ENCODE peak calls at places on chromosomes 3 and 15, in seven cellular contexts. One of them, this sample, is unnamed.

GRCh38 chr3:52242039-52242438 is 3.1 kb upstream of the TWF2 start:
- DNase-seq in HTR-8/SVneo: no peak
- DNase-seq in HEK293T: no peak
- DNase-seq in mucosa of gallbladder: no peak
- DNase-seq in stimulated activated naive CD4-positive, alpha-beta T cell: no peak
- DNase-seq in GM23338: no peak
- DNase-seq in astrocyte: no peak
- DNase-seq in this sample: no peak

GRCh38 chr3:184691397-184692131 is 20.3 kb downstream of the MAGEF1 start:
- DNase-seq in HTR-8/SVneo: no peak
- DNase-seq in HEK293T: no peak
- DNase-seq in mucosa of gallbladder: no peak
- DNase-seq in stimulated activated naive CD4-positive, alpha-beta T cell: no peak
- DNase-seq in GM23338: no peak
- DNase-seq in astrocyte: no peak
- DNase-seq in this sample: no peak

GRCh38 chr3:141530133-141530768 is 43.4 kb downstream of the RASA2 start:
- DNase-seq in HTR-8/SVneo: no peak
- DNase-seq in HEK293T: no peak
- DNase-seq in mucosa of gallbladder: no peak
- DNase-seq in stimulated activated naive CD4-positive, alpha-beta T cell: peak; percentile 68
- DNase-seq in GM23338: no peak
- DNase-seq in astrocyte: peak; percentile 50
- DNase-seq in this sample: no peak

GRCh38 chr15:69523010-69524001 is 70.7 kb downstream of the RPLP1 start:
- DNase-seq in HTR-8/SVneo: peak; percentile 81
- DNase-seq in HEK293T: peak; percentile 72
- DNase-seq in mucosa of gallbladder: peak; percentile 73
- DNase-seq in stimulated activated naive CD4-positive, alpha-beta T cell: peak; percentile 51
- DNase-seq in GM23338: peak; percentile 91
- DNase-seq in astrocyte: peak; percentile 46
- DNase-seq in this sample: peak; percentile 36

GRCh38 chr15:48267766-48268165 is 61.7 kb downstream of the SLC12A1 start:
- DNase-seq in HTR-8/SVneo: no peak
- DNase-seq in HEK293T: no peak
- DNase-seq in mucosa of gallbladder: no peak
- DNase-seq in stimulated activated naive CD4-positive, alpha-beta T cell: no peak
- DNase-seq in GM23338: no peak
- DNase-seq in astrocyte: no peak
- DNase-seq in this sample: no peak

GRCh38 chr15:93289951-93290350 is 200.9 kb upstream of the RGMA start:
- DNase-seq in HTR-8/SVneo: no peak
- DNase-seq in HEK293T: no peak
- DNase-seq in mucosa of gallbladder: no peak
- DNase-seq in stimulated activated naive CD4-positive, alpha-beta T cell: no peak
- DNase-seq in GM23338: no peak
- DNase-seq in astrocyte: no peak
- DNase-seq in this sample: no peak

GRCh38 chr3:72338082-72338941 is 509.9 kb downstream of the SHQ1 start:
- DNase-seq in HTR-8/SVneo: no peak
- DNase-seq in HEK293T: no peak
- DNase-seq in mucosa of gallbladder: no peak
- DNase-seq in stimulated activated naive CD4-positive, alpha-beta T cell: no peak
- DNase-seq in GM23338: no peak
- DNase-seq in astrocyte: peak; percentile 52
- DNase-seq in this sample: peak; percentile 12

GRCh38 chr3:32334675-32335074 is 57.0 kb upstream of the CMTM7 start:
- DNase-seq in HTR-8/SVneo: no peak
- DNase-seq in HEK293T: peak; percentile 49
- DNase-seq in mucosa of gallbladder: no peak
- DNase-seq in stimulated activated naive CD4-positive, alpha-beta T cell: peak; percentile 65
- DNase-seq in GM23338: peak; percentile 51
- DNase-seq in astrocyte: no peak
- DNase-seq in this sample: no peak

GRCh38 chr3:13130464-13131193 is 57.4 kb upstream of the IQSEC1 start:
- DNase-seq in HTR-8/SVneo: no peak
- DNase-seq in HEK293T: no peak
- DNase-seq in mucosa of gallbladder: no peak
- DNase-seq in stimulated activated naive CD4-positive, alpha-beta T cell: no peak
- DNase-seq in GM23338: no peak
- DNase-seq in astrocyte: no peak
- DNase-seq in this sample: no peak

GRCh38 chr3:46484911-46485696 is 12.7 kb upstream of the RTP3 start:
- DNase-seq in HTR-8/SVneo: no peak
- DNase-seq in HEK293T: no peak
- DNase-seq in mucosa of gallbladder: peak; percentile 16
- DNase-seq in stimulated activated naive CD4-positive, alpha-beta T cell: no peak
- DNase-seq in GM23338: no peak
- DNase-seq in astrocyte: no peak
- DNase-seq in this sample: no peak

GRCh38 chr3:141104151-141104741 is 53.1 kb downstream of the SPSB4 start:
- DNase-seq in HTR-8/SVneo: no peak
- DNase-seq in HEK293T: no peak
- DNase-seq in mucosa of gallbladder: no peak
- DNase-seq in stimulated activated naive CD4-positive, alpha-beta T cell: no peak
- DNase-seq in GM23338: no peak
- DNase-seq in astrocyte: no peak
- DNase-seq in this sample: no peak

GRCh38 chr3:128084675-128085021 is 32.4 kb downstream of the SEC61A1 start:
- DNase-seq in HTR-8/SVneo: no peak
- DNase-seq in HEK293T: no peak
- DNase-seq in mucosa of gallbladder: no peak
- DNase-seq in stimulated activated naive CD4-positive, alpha-beta T cell: no peak
- DNase-seq in GM23338: no peak
- DNase-seq in astrocyte: no peak
- DNase-seq in this sample: no peak

GRCh38 chr3:52021869-52022268 is 26.2 kb upstream of the RPL29 start:
- DNase-seq in HTR-8/SVneo: no peak
- DNase-seq in HEK293T: no peak
- DNase-seq in mucosa of gallbladder: no peak
- DNase-seq in stimulated activated naive CD4-positive, alpha-beta T cell: no peak
- DNase-seq in GM23338: no peak
- DNase-seq in astrocyte: no peak
- DNase-seq in this sample: no peak

GRCh38 chr3:79184226-79184625 is 583.6 kb downstream of the ROBO1 start:
- DNase-seq in HTR-8/SVneo: no peak
- DNase-seq in HEK293T: no peak
- DNase-seq in mucosa of gallbladder: no peak
- DNase-seq in stimulated activated naive CD4-positive, alpha-beta T cell: no peak
- DNase-seq in GM23338: no peak
- DNase-seq in astrocyte: no peak
- DNase-seq in this sample: no peak

GRCh38 chr3:26132942-26133341 is 343.1 kb downstream of the OXSM start:
- DNase-seq in HTR-8/SVneo: no peak
- DNase-seq in HEK293T: no peak
- DNase-seq in mucosa of gallbladder: no peak
- DNase-seq in stimulated activated naive CD4-positive, alpha-beta T cell: no peak
- DNase-seq in GM23338: no peak
- DNase-seq in astrocyte: no peak
- DNase-seq in this sample: no peak

GRCh38 chr15:92683511-92683834 is 27.9 kb upstream of the FAM174B start:
- DNase-seq in HTR-8/SVneo: peak; percentile 25
- DNase-seq in HEK293T: no peak
- DNase-seq in mucosa of gallbladder: peak; percentile 14
- DNase-seq in stimulated activated naive CD4-positive, alpha-beta T cell: no peak
- DNase-seq in GM23338: peak; percentile 91
- DNase-seq in astrocyte: no peak
- DNase-seq in this sample: no peak

GRCh38 chr15:64070965-64071851 is 22.4 kb downstream of the CIAO2A start:
- DNase-seq in HTR-8/SVneo: peak; percentile 55
- DNase-seq in HEK293T: no peak
- DNase-seq in mucosa of gallbladder: peak; percentile 78
- DNase-seq in stimulated activated naive CD4-positive, alpha-beta T cell: no peak
- DNase-seq in GM23338: no peak
- DNase-seq in astrocyte: peak; percentile 80
- DNase-seq in this sample: no peak

GRCh38 chr3:102089904-102090492 is 240.7 kb downstream of the NFKBIZ start:
- DNase-seq in HTR-8/SVneo: peak; percentile 56
- DNase-seq in HEK293T: peak; percentile 63
- DNase-seq in mucosa of gallbladder: no peak
- DNase-seq in stimulated activated naive CD4-positive, alpha-beta T cell: no peak
- DNase-seq in GM23338: no peak
- DNase-seq in astrocyte: peak; percentile 79
- DNase-seq in this sample: no peak

GRCh38 chr3:127547761-127548605 is 42.5 kb downstream of the TPRA1 start:
- DNase-seq in HTR-8/SVneo: peak; percentile 77
- DNase-seq in HEK293T: peak; percentile 87
- DNase-seq in mucosa of gallbladder: peak; percentile 69
- DNase-seq in stimulated activated naive CD4-positive, alpha-beta T cell: peak; percentile 75
- DNase-seq in GM23338: peak; percentile 89
- DNase-seq in astrocyte: peak; percentile 54
- DNase-seq in this sample: peak; percentile 29

GRCh38 chr3:43863966-43864933 is 173.5 kb downstream of the ABHD5 start:
- DNase-seq in HTR-8/SVneo: no peak
- DNase-seq in HEK293T: no peak
- DNase-seq in mucosa of gallbladder: no peak
- DNase-seq in stimulated activated naive CD4-positive, alpha-beta T cell: no peak
- DNase-seq in GM23338: no peak
- DNase-seq in astrocyte: no peak
- DNase-seq in this sample: no peak

GRCh38 chr3:144437989-144438388 is 466.4 kb downstream of the DIPK2A start:
- DNase-seq in HTR-8/SVneo: no peak
- DNase-seq in HEK293T: no peak
- DNase-seq in mucosa of gallbladder: no peak
- DNase-seq in stimulated activated naive CD4-positive, alpha-beta T cell: no peak
- DNase-seq in GM23338: no peak
- DNase-seq in astrocyte: no peak
- DNase-seq in this sample: no peak

GRCh38 chr3:159818399-159818798 is 170.2 kb upstream of the IL12A start:
- DNase-seq in HTR-8/SVneo: no peak
- DNase-seq in HEK293T: no peak
- DNase-seq in mucosa of gallbladder: no peak
- DNase-seq in stimulated activated naive CD4-positive, alpha-beta T cell: no peak
- DNase-seq in GM23338: peak; percentile 70
- DNase-seq in astrocyte: no peak
- DNase-seq in this sample: no peak

GRCh38 chr3:107985496-107985895 is 105.3 kb downstream of the CD47 start:
- DNase-seq in HTR-8/SVneo: no peak
- DNase-seq in HEK293T: no peak
- DNase-seq in mucosa of gallbladder: no peak
- DNase-seq in stimulated activated naive CD4-positive, alpha-beta T cell: no peak
- DNase-seq in GM23338: no peak
- DNase-seq in astrocyte: no peak
- DNase-seq in this sample: no peak

GRCh38 chr3:183807329-183807728 is 18.0 kb downstream of the MAP6D1 start:
- DNase-seq in HTR-8/SVneo: no peak
- DNase-seq in HEK293T: no peak
- DNase-seq in mucosa of gallbladder: no peak
- DNase-seq in stimulated activated naive CD4-positive, alpha-beta T cell: no peak
- DNase-seq in GM23338: no peak
- DNase-seq in astrocyte: no peak
- DNase-seq in this sample: no peak

GRCh38 chr3:148943531-148944200 is 47.7 kb upstream of the GYG1 start:
- DNase-seq in HTR-8/SVneo: peak; percentile 86
- DNase-seq in HEK293T: peak; percentile 63
- DNase-seq in mucosa of gallbladder: peak; percentile 16
- DNase-seq in stimulated activated naive CD4-positive, alpha-beta T cell: peak; percentile 23
- DNase-seq in GM23338: peak; percentile 87
- DNase-seq in astrocyte: peak; percentile 74
- DNase-seq in this sample: peak; percentile 66

GRCh38 chr15:45618813-45619212 is 16.0 kb upstream of the SQOR start:
- DNase-seq in HTR-8/SVneo: no peak
- DNase-seq in HEK293T: no peak
- DNase-seq in mucosa of gallbladder: no peak
- DNase-seq in stimulated activated naive CD4-positive, alpha-beta T cell: no peak
- DNase-seq in GM23338: no peak
- DNase-seq in astrocyte: no peak
- DNase-seq in this sample: no peak

GRCh38 chr3:192303235-192303634 is 424.1 kb downstream of the FGF12 start:
- DNase-seq in HTR-8/SVneo: no peak
- DNase-seq in HEK293T: peak; percentile 4
- DNase-seq in mucosa of gallbladder: no peak
- DNase-seq in stimulated activated naive CD4-positive, alpha-beta T cell: no peak
- DNase-seq in GM23338: peak; percentile 23
- DNase-seq in astrocyte: no peak
- DNase-seq in this sample: no peak

GRCh38 chr3:116037954-116038911 is 407.1 kb downstream of the LSAMP start:
- DNase-seq in HTR-8/SVneo: no peak
- DNase-seq in HEK293T: no peak
- DNase-seq in mucosa of gallbladder: no peak
- DNase-seq in stimulated activated naive CD4-positive, alpha-beta T cell: no peak
- DNase-seq in GM23338: no peak
- DNase-seq in astrocyte: no peak
- DNase-seq in this sample: no peak

GRCh38 chr3:64546856-64547255 is 140.9 kb downstream of the ADAMTS9 start:
- DNase-seq in HTR-8/SVneo: no peak
- DNase-seq in HEK293T: no peak
- DNase-seq in mucosa of gallbladder: no peak
- DNase-seq in stimulated activated naive CD4-positive, alpha-beta T cell: no peak
- DNase-seq in GM23338: no peak
- DNase-seq in astrocyte: no peak
- DNase-seq in this sample: no peak

GRCh38 chr15:25727116-25727515 is 136.0 kb downstream of the ATP10A start:
- DNase-seq in HTR-8/SVneo: no peak
- DNase-seq in HEK293T: no peak
- DNase-seq in mucosa of gallbladder: no peak
- DNase-seq in stimulated activated naive CD4-positive, alpha-beta T cell: no peak
- DNase-seq in GM23338: no peak
- DNase-seq in astrocyte: no peak
- DNase-seq in this sample: no peak

GRCh38 chr3:60055765-60056164 is 1005.9 kb upstream of the CFAP20DC start:
- DNase-seq in HTR-8/SVneo: no peak
- DNase-seq in HEK293T: no peak
- DNase-seq in mucosa of gallbladder: no peak
- DNase-seq in stimulated activated naive CD4-positive, alpha-beta T cell: no peak
- DNase-seq in GM23338: no peak
- DNase-seq in astrocyte: peak; percentile 75
- DNase-seq in this sample: no peak

GRCh38 chr15:82044373-82045178 is 1.2 kb downstream of the MEX3B start:
- DNase-seq in HTR-8/SVneo: peak; percentile 41
- DNase-seq in HEK293T: peak; percentile 28
- DNase-seq in mucosa of gallbladder: peak; percentile 28
- DNase-seq in stimulated activated naive CD4-positive, alpha-beta T cell: peak; percentile 9
- DNase-seq in GM23338: peak; percentile 86
- DNase-seq in astrocyte: peak; percentile 77
- DNase-seq in this sample: no peak

GRCh38 chr3:154898398-154898797 is 181.7 kb upstream of the MME start:
- DNase-seq in HTR-8/SVneo: no peak
- DNase-seq in HEK293T: no peak
- DNase-seq in mucosa of gallbladder: no peak
- DNase-seq in stimulated activated naive CD4-positive, alpha-beta T cell: no peak
- DNase-seq in GM23338: no peak
- DNase-seq in astrocyte: no peak
- DNase-seq in this sample: no peak

GRCh38 chr15:62067448-62068044 is 769 bp downstream of the C2CD4A start:
- DNase-seq in HTR-8/SVneo: no peak
- DNase-seq in HEK293T: peak; percentile 7
- DNase-seq in mucosa of gallbladder: no peak
- DNase-seq in stimulated activated naive CD4-positive, alpha-beta T cell: no peak
- DNase-seq in GM23338: peak; percentile 64
- DNase-seq in astrocyte: no peak
- DNase-seq in this sample: no peak

GRCh38 chr3:194313642-194314430 is 37.3 kb downstream of the CPN2 start:
- DNase-seq in HTR-8/SVneo: no peak
- DNase-seq in HEK293T: no peak
- DNase-seq in mucosa of gallbladder: no peak
- DNase-seq in stimulated activated naive CD4-positive, alpha-beta T cell: no peak
- DNase-seq in GM23338: peak; percentile 64
- DNase-seq in astrocyte: peak; percentile 53
- DNase-seq in this sample: no peak

GRCh38 chr3:22862111-22862510 is 341.0 kb upstream of the UBE2E2 start:
- DNase-seq in HTR-8/SVneo: no peak
- DNase-seq in HEK293T: peak; percentile 12
- DNase-seq in mucosa of gallbladder: no peak
- DNase-seq in stimulated activated naive CD4-positive, alpha-beta T cell: no peak
- DNase-seq in GM23338: peak; percentile 65
- DNase-seq in astrocyte: no peak
- DNase-seq in this sample: no peak

GRCh38 chr15:31268108-31268501 is 58.5 kb upstream of the KLF13 start:
- DNase-seq in HTR-8/SVneo: no peak
- DNase-seq in HEK293T: no peak
- DNase-seq in mucosa of gallbladder: peak; percentile 16
- DNase-seq in stimulated activated naive CD4-positive, alpha-beta T cell: no peak
- DNase-seq in GM23338: no peak
- DNase-seq in astrocyte: no peak
- DNase-seq in this sample: no peak

GRCh38 chr3:10804183-10804648 is 11.8 kb upstream of the SLC6A11 start:
- DNase-seq in HTR-8/SVneo: no peak
- DNase-seq in HEK293T: no peak
- DNase-seq in mucosa of gallbladder: no peak
- DNase-seq in stimulated activated naive CD4-positive, alpha-beta T cell: no peak
- DNase-seq in GM23338: no peak
- DNase-seq in astrocyte: peak; percentile 69
- DNase-seq in this sample: peak; percentile 36